ENCODE peak calls at places on chromosomes 12 and 14, in four cellular contexts. L, W, S and K are unnamed samples.

GRCh38 chr14:77119852-77120251 is 21.7 kb downstream of the ZDHHC22 start:
- DNase-seq in W (no peak), L (no peak), S (no peak), K (no peak)

GRCh38 chr12:100567945-100568344 is 5.5 kb upstream of the GAS2L3 start:
- DNase-seq in S (no peak), W (no peak), L (no peak), K (no peak)

GRCh38 chr14:101707285-101707842 is 54.1 kb upstream of the PPP2R5C start:
- DNase-seq in L (peak), W (peak), S (peak), K (peak)

GRCh38 chr14:76964695-76965094 is 63.8 kb downstream of the IRF2BPL start:
- DNase-seq in S (no peak), L (no peak), W (no peak), K (no peak)

GRCh38 chr12:58668831-58669230 is 251.5 kb downstream of the LRIG3 start:
- DNase-seq in W (no peak), S (no peak), L (peak), K (no peak)

GRCh38 chr12:87935216-87935615 is 94.0 kb downstream of the C12orf50 start:
- DNase-seq in W (no peak), S (no peak), L (no peak), K (no peak)

GRCh38 chr12:53996188-53996885 is 3.6 kb upstream of the HOXC9 start:
- DNase-seq in W (peak), L (no peak), S (no peak), K (no peak)

GRCh38 chr12:117476341-117476740 is 114.9 kb upstream of the NOS1 start:
- DNase-seq in W (no peak), L (no peak), S (no peak), K (no peak)

GRCh38 chr14:64879635-64880381 is at the start of gene SPTB:
- DNase-seq in W (peak), S (peak), L (no peak), K (peak)

GRCh38 chr12:124928912-124929530 is 14.6 kb upstream of the UBC start:
- DNase-seq in W (no peak), S (no peak), L (no peak), K (no peak)

GRCh38 chr12:47882796-47883546 is 21.8 kb downstream of the VDR start:
- DNase-seq in L (no peak), W (no peak), S (no peak), K (no peak)

GRCh38 chr14:92348154-92348553 is 25.2 kb downstream of the SLC24A4 start:
- DNase-seq in L (no peak), S (peak), W (no peak), K (no peak)

GRCh38 chr12:27006797-27007467 is 7.3 kb downstream of the TM7SF3 start:
- DNase-seq in L (no peak), S (no peak), W (no peak), K (no peak)

GRCh38 chr12:40788276-40788675 is 96.0 kb downstream of the CNTN1 start:
- DNase-seq in S (peak), W (no peak), L (no peak), K (peak)

GRCh38 chr12:27530157-27530922 is 6.3 kb downstream of the PPFIBP1 start:
- DNase-seq in S (peak), L (peak), W (no peak), K (no peak)

GRCh38 chr12:53993397-53994267 is 6.3 kb upstream of the HOXC9 start:
- DNase-seq in S (no peak), L (no peak), W (no peak), K (no peak)

GRCh38 chr12:119020377-119021360 is 39.3 kb downstream of the SRRM4 start:
- DNase-seq in L (no peak), S (peak), W (peak), K (peak)

GRCh38 chr12:57693317-57693658 is 644 bp upstream of the OS9 start:
- DNase-seq in L (no peak), S (no peak), W (no peak), K (no peak)

GRCh38 chr12:63021126-63021525 is 86.2 kb upstream of the PPM1H start:
- DNase-seq in S (no peak), W (no peak), L (no peak), K (no peak)

GRCh38 chr12:57782243-57782607 is 362 bp upstream of the TSFM start:
- DNase-seq in W (no peak), S (no peak), L (no peak), K (no peak)

GRCh38 chr12:57765003-57765697 is 1.7 kb downstream of the CYP27B1 start:
- DNase-seq in S (peak), L (peak), W (peak), K (peak)

GRCh38 chr14:42123526-42123925 is 516.9 kb downstream of the LRFN5 start:
- DNase-seq in L (no peak), W (no peak), S (no peak), K (no peak)

GRCh38 chr14:99850705-99851104 is 57.5 kb downstream of the EML1 start:
- DNase-seq in L (peak), W (no peak), S (no peak), K (no peak)

GRCh38 chr12:52631676-52632459 is 13.5 kb upstream of the KRT73 start:
- DNase-seq in W (peak), L (no peak), S (no peak), K (peak)

GRCh38 chr14:45112886-45113772 is 21.2 kb downstream of the FKBP3 start:
- DNase-seq in S (no peak), W (no peak), L (peak), K (no peak)

GRCh38 chr14:31360919-31361662 is 59.3 kb downstream of the HEATR5A start:
- DNase-seq in W (no peak), L (peak), S (no peak), K (no peak)

GRCh38 chr14:55938249-55938791 is 179.9 kb upstream of the PELI2 start:
- DNase-seq in S (no peak), W (no peak), L (peak), K (no peak)

GRCh38 chr14:57831981-57832380 is 33.9 kb downstream of the SLC35F4 start:
- DNase-seq in S (peak), W (no peak), L (no peak), K (peak)

DNA sequence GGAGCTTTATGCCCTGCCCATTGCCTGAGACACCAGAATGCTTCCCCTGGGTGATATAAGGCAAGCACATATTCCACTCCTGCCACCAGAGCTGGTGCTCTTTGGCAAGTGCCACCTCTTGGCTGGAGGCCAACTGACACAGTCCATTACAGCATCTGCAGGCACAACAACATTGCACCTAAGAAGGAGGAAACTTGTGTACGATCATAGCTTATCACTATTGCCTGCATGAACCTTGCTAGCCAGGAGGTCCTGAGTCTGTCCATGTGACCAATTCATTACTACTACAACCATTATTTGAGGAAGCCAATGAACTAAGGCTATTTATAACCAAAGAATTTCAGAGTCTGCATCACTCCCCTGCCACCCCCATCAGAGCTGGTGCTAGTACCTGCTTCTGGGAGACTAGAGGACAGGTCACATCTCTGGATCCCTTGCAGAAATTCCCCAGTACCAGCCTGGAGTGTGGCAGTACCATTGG is 119.9 kb upstream of the SCAF11 start:
- DNase-seq in L (no peak), S (no peak), W (no peak), K (no peak)
- H3K9ac ChIP-seq in L (no peak), S (no peak), W (no peak), K (no peak)

DNA sequence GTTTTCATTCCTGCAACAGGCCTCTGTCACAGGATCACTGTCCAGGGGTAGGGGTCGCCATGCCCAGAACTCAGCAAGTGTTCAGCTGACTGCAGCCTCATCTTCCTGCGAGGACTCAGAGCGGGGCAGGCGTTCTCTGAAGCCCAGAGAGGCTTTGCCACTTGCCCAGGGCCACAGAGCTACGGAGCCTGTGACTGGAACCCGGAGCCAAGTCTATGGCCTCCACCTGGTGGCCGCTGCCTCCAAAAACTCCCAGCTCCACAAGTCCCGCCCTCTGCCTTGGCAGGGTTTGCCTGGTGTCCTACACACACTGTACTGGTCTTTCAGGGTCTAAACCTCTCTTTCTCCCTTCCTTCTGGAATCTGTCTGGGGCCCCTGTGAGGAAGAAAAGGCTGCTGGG is 8.7 kb upstream of the PPP1R13B start:
- DNase-seq in L (no peak), W (peak), S (peak), K (peak)
- H4K5ac ChIP-seq in L (no peak), W (no peak), S (no peak), K (no peak)

GRCh38 chr14:105423488-105424195 is 4.0 kb downstream of the MTA1 start:
- DNase-seq in W (no peak), S (no peak), L (no peak), K (no peak)

GRCh38 chr14:105424861-105425260 is 5.2 kb downstream of the MTA1 start:
- DNase-seq in W (no peak), L (no peak), S (no peak), K (no peak)

GRCh38 chr14:105421723-105422615 is 2.3 kb downstream of the MTA1 start:
- DNase-seq in S (no peak), L (no peak), W (no peak), K (no peak)

GRCh38 chr14:105420976-105421674 is 1.5 kb downstream of the MTA1 start:
- DNase-seq in L (no peak), S (no peak), W (no peak), K (no peak)

GRCh38 chr14:105422695-105423487 is 3.3 kb downstream of the MTA1 start:
- DNase-seq in L (no peak), W (no peak), S (no peak), K (no peak)
- H3K4ac ChIP-seq in L (no peak), W (no peak), S (no peak), K (no peak)

GRCh38 chr12:103494388-103494787 is 1.4 kb downstream of the C12orf42 start:
- DNase-seq in W (no peak), L (no peak), S (no peak), K (no peak)
- H3K9ac ChIP-seq in W (no peak), L (no peak), S (no peak), K (no peak)

DNA sequence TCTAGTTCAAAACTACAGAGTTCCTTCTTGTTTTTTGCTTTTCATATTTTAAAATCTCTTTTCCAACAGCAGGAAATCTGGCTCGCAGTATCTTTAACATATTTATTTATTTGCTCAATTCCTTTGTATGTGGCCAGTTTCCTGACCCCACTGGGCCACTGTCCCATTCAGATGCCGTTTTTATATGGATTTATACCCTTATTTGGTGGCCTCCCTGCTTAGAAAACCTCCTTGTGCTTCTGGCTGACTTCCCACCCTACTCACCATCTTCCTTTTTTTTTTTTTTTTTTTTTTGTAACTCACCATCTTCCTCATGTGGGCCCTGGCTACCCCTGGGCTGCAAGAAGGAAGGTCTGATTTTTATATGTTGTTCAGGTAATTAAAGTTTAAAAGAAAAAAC is 53.9 kb downstream of the TTLL5 start:
- DNase-seq in L (no peak), S (no peak), W (no peak), K (no peak)
- H4K5ac ChIP-seq in L (no peak), S (no peak), W (no peak), K (no peak)

GRCh38 chr12:64610660-64611429 is 550 bp downstream of the RASSF3 start:
- DNase-seq in W (peak), S (peak), L (peak), K (peak)
- H3K4ac ChIP-seq in W (no peak), S (peak), L (peak), K (no peak)

GRCh38 chr12:12610711-12611110 is 965 bp upstream of the CREBL2 start:
- DNase-seq in W (no peak), L (no peak), S (no peak), K (no peak)
- H3K9ac ChIP-seq in W (no peak), L (peak), S (no peak), K (no peak)

GRCh38 chr12:123828871-123829547 is 66.9 kb downstream of the DNAH10 start:
- DNase-seq in L (no peak), W (no peak), S (no peak), K (no peak)
- H4K5ac ChIP-seq in L (no peak), W (no peak), S (no peak), K (no peak)